ENCODE peak calls at places on chromosomes 5 and 9, in five cellular contexts. K is endodermal cell, L is mucosa of descending colon, V is prostate gland, O is cardiac fibroblast. Q is an unnamed sample.

GRCh38 chr5:4647056-4647455 is 493.1 kb upstream of the ADAMTS16 start:
- DNase-seq in K (no peak), L (no peak), V (no peak), O (no peak), Q (no peak)

GRCh38 chr9:94922098-94922607 is 195.7 kb downstream of the AOPEP start:
- DNase-seq in K (no peak), L (no peak), V (peak; percentile 77), O (peak; percentile 96), Q (peak; percentile 86)

GRCh38 chr5:51678335-51678734 is 295.1 kb downstream of the ISL1 start:
- DNase-seq in K (no peak), L (no peak), V (no peak), O (no peak), Q (no peak)

GRCh38 chr5:167899490-167899889 is 392.0 kb upstream of the WWC1 start:
- DNase-seq in K (no peak), L (no peak), V (no peak), O (peak; percentile 50), Q (peak; percentile 47)

GRCh38 chr5:27473300-27474053 is 435.1 kb upstream of the CDH9 start:
- DNase-seq in K (no peak), L (no peak), V (no peak), O (no peak), Q (no peak)

GRCh38 chr5:31972558-31972957 is 201.6 kb downstream of the GOLPH3 start:
- DNase-seq in K (no peak), L (no peak), V (no peak), O (no peak), Q (no peak)

GRCh38 chr9:3880851-3881250 is 355.1 kb upstream of the RFX3 start:
- DNase-seq in K (no peak), L (no peak), V (no peak), O (peak; percentile 83), Q (peak; percentile 95)

GRCh38 chr5:1732238-1732880 is 67.3 kb downstream of the MRPL36 start:
- DNase-seq in K (peak; percentile 32), L (no peak), V (peak; percentile 4), O (no peak), Q (no peak)

GRCh38 chr5:135320718-135321484 is 78.1 kb downstream of the MACROH2A1 start:
- DNase-seq in K (peak; percentile 26), L (no peak), V (no peak), O (no peak), Q (no peak)

GRCh38 chr5:135831439-135832262 is 2.8 kb upstream of the SLC25A48 start:
- DNase-seq in K (peak; percentile 45), L (no peak), V (no peak), O (no peak), Q (no peak)

GRCh38 chr5:140570488-140570887 is 5.9 kb downstream of the SLC35A4 start:
- DNase-seq in K (no peak), L (no peak), V (no peak), O (no peak), Q (no peak)

GRCh38 chr5:139862313-139862712 is 66.7 kb downstream of the PSD2 start:
- DNase-seq in K (no peak), L (no peak), V (no peak), O (peak; percentile 16), Q (no peak)

GRCh38 chr5:114435885-114436299 is 74.0 kb downstream of the KCNN2 start:
- DNase-seq in K (no peak), L (no peak), V (no peak), O (no peak), Q (no peak)

DNA sequence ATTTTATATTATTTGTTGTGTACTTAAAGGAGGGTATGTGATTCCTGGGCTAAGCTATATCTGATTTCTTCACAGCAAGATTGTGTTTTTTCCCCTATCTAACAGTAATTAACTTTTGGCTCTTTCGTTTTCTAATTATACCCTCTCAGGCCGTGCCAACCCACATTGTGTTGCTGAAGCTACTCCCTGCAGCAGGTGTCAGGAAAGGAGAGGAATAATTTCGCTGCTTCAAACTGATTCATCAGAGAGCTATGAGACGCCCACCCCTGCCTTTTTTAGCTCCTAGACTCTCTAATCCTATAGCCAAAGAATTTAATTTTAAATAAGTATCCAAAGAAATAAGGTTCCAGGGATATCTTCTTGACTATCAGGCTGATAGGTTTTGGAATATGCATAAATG is 3.8 kb downstream of the CAVIN4 start:
- DNase-seq in K (no peak), L (no peak), V (no peak), O (no peak), Q (no peak)
- H3K4me3 ChIP-seq in K (no peak overlapping the region), L (no peak overlapping the region), V (no peak overlapping the region), O (no peak overlapping the region), Q (no peak overlapping the region)

GRCh38 chr5:26415987-26416386 is 622.4 kb downstream of the CDH9 start:
- DNase-seq in K (no peak), L (no peak), V (no peak), O (no peak), Q (no peak)

GRCh38 chr5:26419987-26420386 is 618.4 kb downstream of the CDH9 start:
- DNase-seq in K (no peak), L (no peak), V (no peak), O (no peak), Q (no peak)

GRCh38 chr5:26416911-26417310 is 621.5 kb downstream of the CDH9 start:
- DNase-seq in K (no peak), L (no peak), V (no peak), O (no peak), Q (no peak)
- H3K4me3 ChIP-seq in K (no peak overlapping the region), L (no peak overlapping the region), V (no peak overlapping the region), O (no peak overlapping the region), Q (no peak overlapping the region)

DNA sequence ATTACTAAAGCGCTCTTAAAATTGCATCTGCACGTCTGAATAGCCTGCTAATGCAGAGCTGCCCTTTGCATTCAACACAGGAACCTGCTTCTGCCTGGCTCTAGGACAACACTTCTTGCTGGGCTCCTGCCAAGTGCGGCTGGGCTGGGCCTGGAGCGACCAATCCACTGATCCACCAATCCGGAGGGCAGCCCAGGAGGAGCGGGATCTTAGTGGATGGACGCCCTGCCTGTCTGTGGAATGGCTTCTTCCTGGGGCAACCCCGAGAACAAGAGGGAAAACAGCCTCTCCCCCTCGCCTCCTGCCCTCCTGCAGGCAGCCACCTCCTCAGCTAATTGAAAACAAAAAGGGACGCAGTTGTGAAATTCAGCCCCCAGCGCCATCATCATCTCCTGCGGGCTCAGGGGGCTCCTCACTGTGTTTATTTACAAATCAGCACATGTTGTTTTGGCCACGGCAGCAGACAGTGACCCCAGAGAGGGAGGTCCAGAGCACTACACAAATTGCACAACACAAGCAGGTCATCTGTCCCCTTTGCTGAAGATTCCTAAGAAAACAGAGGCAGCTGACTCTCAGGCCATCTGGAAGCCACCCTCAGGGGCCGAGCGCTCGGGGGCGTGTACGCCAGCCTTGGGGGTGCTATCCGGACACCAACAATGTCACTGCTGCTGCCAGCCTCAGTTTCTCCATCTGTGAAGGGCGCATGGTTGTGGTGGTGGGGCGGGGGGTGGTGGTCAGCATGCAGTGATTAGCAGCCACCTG is 57.3 kb downstream of the GADD45G start:
- DNase-seq in K (peak; percentile 99), L (peak; percentile 98), V (peak; percentile 99), O (peak; percentile 98), Q (peak; percentile 32)
- H3K4me3 ChIP-seq in K (no peak overlapping the region), L (peak overlapping the region; percentile 6), V (no peak overlapping the region), O (peak overlapping the region; percentile 27), Q (peak overlapping the region; percentile 23)

DNA sequence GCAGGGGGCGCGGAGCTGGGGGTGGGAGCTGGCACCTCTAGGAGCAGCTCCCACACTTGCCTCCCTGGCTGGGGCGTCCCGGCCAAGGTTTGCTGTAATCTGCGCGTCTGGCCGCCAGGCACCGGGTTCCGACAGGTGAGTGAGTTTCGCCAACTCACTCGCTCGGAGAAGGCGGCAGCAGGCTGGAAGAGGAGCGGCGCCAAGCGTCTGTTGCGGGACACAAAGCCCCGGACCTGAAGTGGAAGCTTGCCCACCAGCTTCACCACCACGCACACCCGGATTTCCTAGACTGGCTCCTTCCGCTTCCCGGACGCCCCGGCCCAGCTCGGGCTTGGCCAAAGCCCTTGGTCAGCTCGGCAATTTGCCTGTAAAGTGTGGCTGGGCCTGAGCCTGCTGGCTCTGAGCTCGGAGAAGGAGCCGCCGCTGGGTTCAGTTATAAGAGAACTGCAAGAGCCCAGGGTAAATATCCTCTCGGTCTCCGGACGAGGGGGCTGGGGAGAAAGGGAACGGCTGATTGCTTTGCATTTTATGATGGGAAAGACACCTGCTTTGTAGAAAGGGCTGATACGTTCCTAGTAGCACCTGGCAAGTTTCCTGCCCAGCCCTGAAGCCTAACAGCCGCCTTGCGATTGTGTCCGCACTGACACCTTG is 461 bp upstream of the GNA14 start:
- DNase-seq in K (peak; percentile 91), L (peak; percentile 78), V (peak; percentile 59), O (peak; percentile 59), Q (no peak)
- H3K4me3 ChIP-seq in K (peak overlapping the region; percentile 73), L (peak overlapping the region; percentile 22), V (peak overlapping the region; percentile 47), O (peak overlapping the region; percentile 58), Q (peak overlapping the region; percentile 38)

GRCh38 chr9:109455861-109456260 is 42.2 kb downstream of the PTPN3 start:
- DNase-seq in K (peak; percentile 80), L (no peak), V (no peak), O (no peak), Q (no peak)

GRCh38 chr9:109456811-109457210 is 41.3 kb downstream of the PTPN3 start:
- DNase-seq in K (no peak), L (no peak), V (no peak), O (no peak), Q (no peak)

GRCh38 chr9:109459423-109459822 is 38.7 kb downstream of the PTPN3 start:
- DNase-seq in K (no peak), L (no peak), V (no peak), O (no peak), Q (no peak)

GRCh38 chr9:109460576-109460975 is 37.5 kb downstream of the PTPN3 start:
- DNase-seq in K (no peak), L (no peak), V (no peak), O (no peak), Q (no peak)

GRCh38 chr9:109458453-109459211 is 39.5 kb downstream of the PTPN3 start:
- DNase-seq in K (no peak), L (no peak), V (no peak), O (no peak), Q (no peak)
- H3K4me3 ChIP-seq in K (no peak overlapping the region), L (no peak overlapping the region), V (no peak overlapping the region), O (no peak overlapping the region), Q (no peak overlapping the region)

GRCh38 chr5:132002701-132003100 is 8.8 kb downstream of the ACSL6 start:
- DNase-seq in K (no peak), L (no peak), V (no peak), O (no peak), Q (no peak)

GRCh38 chr5:132003982-132004381 is 7.5 kb downstream of the ACSL6 start:
- DNase-seq in K (no peak), L (no peak), V (no peak), O (no peak), Q (no peak)

GRCh38 chr5:132001647-132002561 is 9.6 kb downstream of the ACSL6 start:
- DNase-seq in K (peak; percentile 70), L (no peak), V (no peak), O (peak; percentile 8), Q (no peak)

GRCh38 chr5:132005591-132005990 is 5.9 kb downstream of the ACSL6 start:
- DNase-seq in K (no peak), L (no peak), V (no peak), O (no peak), Q (no peak)

DNA sequence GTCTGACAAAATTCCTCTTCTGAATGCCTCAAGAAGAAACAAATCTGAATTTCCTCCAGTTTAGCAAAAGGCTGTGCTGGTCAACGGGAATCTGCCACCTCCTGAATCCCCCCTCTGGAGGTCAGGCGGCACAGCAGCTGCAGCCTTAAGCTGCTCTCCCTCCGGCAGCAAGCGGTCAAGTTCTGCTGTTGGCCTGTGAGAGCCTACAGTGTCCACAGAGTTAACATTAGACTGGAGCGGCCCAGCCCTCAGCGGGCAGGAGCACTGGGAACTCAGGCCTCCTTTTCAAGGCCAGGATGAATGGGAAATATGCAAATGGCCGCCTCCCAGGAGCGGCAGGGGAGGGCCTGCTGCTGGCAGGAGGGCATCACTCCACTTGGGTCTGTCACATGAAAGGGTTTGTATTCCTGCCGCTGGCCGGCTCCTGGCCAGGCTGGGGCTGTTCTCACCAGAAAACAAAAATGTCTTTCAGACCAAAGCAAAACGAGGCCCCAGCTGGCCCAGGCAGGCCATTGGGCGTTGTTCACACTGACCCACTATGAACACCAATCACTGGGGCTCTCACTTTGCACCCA is 8.2 kb downstream of the ACSL6 start:
- DNase-seq in K (peak; percentile 92), L (no peak), V (no peak), O (peak; percentile 44), Q (no peak)
- H3K4me3 ChIP-seq in K (no peak overlapping the region), L (no peak overlapping the region), V (no peak overlapping the region), O (no peak overlapping the region), Q (no peak overlapping the region)